ENCODE peak calls at places on chromosomes 3 and 15, in five cellular contexts. W is OCI-LY7, A is RWPE1, B is H1, U is WERI-Rb-1. F is an unnamed sample.
A peak's percentile ranks its signal among the peaks of the same experiment; 100 is the strongest.

GRCh38 chr15:57784081-57784488 is 77.6 kb downstream of the POLR2M start:
- DNase-seq in A (peak; percentile 22), U (no peak), B (no peak), W (no peak), F (no peak)

GRCh38 chr3:186427627-186428026 is 65.6 kb upstream of the DGKG start:
- DNase-seq in A (no peak), U (no peak), W (no peak), B (no peak), F (no peak)

GRCh38 chr3:74515451-74515850 is 99.0 kb downstream of the CNTN3 start:
- DNase-seq in W (no peak), B (no peak), A (no peak), U (no peak), F (no peak)

GRCh38 chr3:46939578-46940405 is 36.8 kb downstream of the CCDC12 start:
- DNase-seq in U (no peak), A (no peak), W (no peak), B (no peak), F (no peak)

GRCh38 chr3:25594007-25594502 is 70.7 kb downstream of the TOP2B start:
- DNase-seq in B (no peak), U (peak; percentile 30), W (peak; percentile 56), A (peak; percentile 5), F (no peak)

GRCh38 chr3:171480526-171480925 is 20.3 kb upstream of the TNIK start:
- DNase-seq in W (no peak), U (no peak), A (no peak), B (no peak), F (peak; percentile 56)

GRCh38 chr15:66085128-66085527 is 168.4 kb downstream of the MEGF11 start:
- DNase-seq in A (no peak), B (no peak), W (peak; percentile 48), U (peak; percentile 45), F (no peak)

GRCh38 chr3:128366652-128367051 is 100.0 kb downstream of the DNAJB8 start:
- DNase-seq in A (no peak), B (no peak), U (no peak), W (no peak), F (no peak)

GRCh38 chr3:116815831-116816588 is 106.4 kb downstream of the TUSC7 start:
- DNase-seq in A (no peak), U (peak; percentile 10), W (no peak), B (no peak), F (no peak)

GRCh38 chr15:84702961-84703482 is 12.9 kb downstream of the SEC11A start:
- DNase-seq in U (no peak), B (no peak), W (no peak), A (no peak), F (no peak)

GRCh38 chr3:74009961-74010859 is 385.5 kb upstream of the PDZRN3 start:
- DNase-seq in B (no peak), U (no peak), W (no peak), A (no peak), F (no peak)

GRCh38 chr3:78762121-78762520 is 1005.7 kb downstream of the ROBO1 start:
- DNase-seq in U (no peak), B (no peak), A (no peak), W (no peak), F (no peak)

GRCh38 chr3:52046186-52046913 is 10.0 kb downstream of the DUSP7 start:
- DNase-seq in B (no peak), W (no peak), A (peak; percentile 87), U (no peak), F (no peak)

GRCh38 chr15:28094732-28095521 is 4.2 kb downstream of the OCA2 start:
- DNase-seq in B (no peak), A (no peak), W (no peak), U (no peak), F (no peak)

GRCh38 chr15:80906159-80906775 is 83.4 kb downstream of the MESD start:
- DNase-seq in W (no peak), U (no peak), B (no peak), A (peak; percentile 62), F (no peak)

GRCh38 chr3:11998091-11998490 is 6.1 kb upstream of the SYN2 start:
- DNase-seq in A (no peak), W (no peak), U (no peak), B (no peak), F (no peak)

GRCh38 chr15:101657968-101658784 is 6.0 kb upstream of the TM2D3 start:
- DNase-seq in W (no peak), A (no peak), U (no peak), B (no peak), F (no peak)

GRCh38 chr3:61928020-61928419 is 366.6 kb downstream of the PTPRG start:
- DNase-seq in U (no peak), W (no peak), B (no peak), A (no peak), F (no peak)

GRCh38 chr3:46280105-46280797 is 38.0 kb downstream of the CCR3 start:
- DNase-seq in U (no peak), B (no peak), A (peak; percentile 52), W (no peak), F (no peak)

GRCh38 chr3:72329354-72329753 is 518.9 kb downstream of the SHQ1 start:
- DNase-seq in U (no peak), A (no peak), B (no peak), W (no peak), F (no peak)

GRCh38 chr15:84151205-84151931 is 84.2 kb upstream of the GOLGA6L4 start:
- DNase-seq in W (no peak), U (no peak), A (no peak), B (no peak), F (no peak)

GRCh38 chr3:145557405-145557804 is 603.6 kb downstream of the PLOD2 start:
- DNase-seq in W (no peak), A (no peak), U (no peak), B (peak; percentile 5), F (no peak)

GRCh38 chr15:32870240-32871033 is 152.6 kb downstream of the GREM1 start:
- DNase-seq in A (peak; percentile 59), U (no peak), W (peak; percentile 64), B (no peak), F (peak; percentile 45)

GRCh38 chr15:93067649-93068085 is 21.3 kb downstream of the RGMA start:
- DNase-seq in U (no peak), A (no peak), B (no peak), W (no peak), F (no peak)

GRCh38 chr3:46926871-46927717 is 49.5 kb downstream of the CCDC12 start:
- DNase-seq in W (peak; percentile 96), U (no peak), A (no peak), B (no peak), F (peak; percentile 87)

GRCh38 chr3:15339001-15339400 is 6.6 kb upstream of the SH3BP5 start:
- DNase-seq in B (no peak), U (no peak), W (no peak), A (no peak), F (no peak)

GRCh38 chr3:196774845-196775422 is 35.3 kb downstream of the PAK2 start:
- DNase-seq in U (no peak), W (no peak), A (peak; percentile 34), B (no peak), F (no peak)

GRCh38 chr15:74314897-74315438 is 52.5 kb downstream of the CYP11A1 start:
- DNase-seq in B (no peak), A (no peak), U (peak; percentile 16), W (no peak), F (no peak)

GRCh38 chr3:125024817-125025216 is 31.0 kb downstream of the HEG1 start:
- DNase-seq in W (no peak), U (no peak), A (no peak), B (no peak), F (no peak)

GRCh38 chr3:197002701-197003454 is 26.7 kb downstream of the MELTF start:
- DNase-seq in W (peak; percentile 86), U (peak; percentile 62), B (no peak), A (peak; percentile 95), F (peak; percentile 95)

GRCh38 chr3:107523361-107524213 is 825 bp downstream of the BBX start:
- DNase-seq in W (peak; percentile 67), B (no peak), A (peak; percentile 30), U (peak; percentile 59), F (peak; percentile 49)

GRCh38 chr15:99399612-99400011 is 148.3 kb downstream of the LRRC28 start:
- DNase-seq in B (no peak), A (no peak), U (no peak), W (no peak), F (no peak)

DNA sequence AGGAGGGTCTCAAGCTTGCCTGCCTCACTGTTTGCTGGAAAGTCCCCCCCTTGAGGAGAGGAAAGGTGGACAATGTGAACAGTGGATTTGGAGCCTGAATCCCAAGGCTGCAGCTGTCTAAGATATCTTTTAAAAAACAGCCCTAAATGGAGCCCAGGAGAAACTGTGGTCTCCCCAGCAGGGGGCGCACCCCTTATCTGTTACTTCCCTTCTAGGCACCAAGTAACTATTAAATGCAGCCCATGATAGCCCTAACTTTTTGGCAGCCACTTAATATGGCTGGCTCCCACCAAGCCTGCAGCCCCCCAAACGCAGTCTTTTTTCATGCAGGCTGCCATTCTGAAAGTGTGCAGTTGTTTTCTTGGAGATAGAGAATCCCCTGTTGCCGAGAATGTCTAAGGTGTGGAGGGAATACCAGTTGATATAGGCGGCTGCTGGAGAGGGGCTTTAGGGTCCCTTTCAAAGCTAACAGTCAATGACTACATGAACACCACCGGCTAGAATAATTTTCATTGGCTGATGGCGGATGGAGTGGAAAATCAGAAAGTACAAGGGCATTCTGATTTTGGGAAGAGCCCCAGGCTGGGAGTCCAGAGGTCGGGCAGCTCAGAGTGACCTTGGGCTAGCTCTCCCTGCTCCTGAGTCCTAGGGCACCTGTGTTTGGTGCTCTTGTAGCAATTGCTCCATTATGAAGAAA is 1.3 kb downstream of the RHCG start:
- DNase-seq in U (peak; percentile 50), B (no peak), W (peak; percentile 23), A (no peak), F (peak; percentile 66)
- TF ChIP-seq CTCF in U (peak; percentile 63), B (peak; percentile 65), W (peak; percentile 75), A (peak; percentile 44), F (peak; percentile 39)

GRCh38 chr3:184332370-184333090 is 4.9 kb upstream of the FAM131A start:
- DNase-seq in B (no peak), U (no peak), W (no peak), A (peak; percentile 85), F (no peak)
- TF ChIP-seq CTCF in B (no peak), U (no peak), W (no peak), A (no peak), F (no peak)

GRCh38 chr3:38131621-38132369 is 5.1 kb downstream of the ACAA1 start:
- DNase-seq in W (no peak), B (no peak), U (peak; percentile 75), A (no peak), F (peak; percentile 52)
- TF ChIP-seq CTCF in W (peak; percentile 71), B (peak; percentile 82), U (peak; percentile 80), A (no peak), F (peak; percentile 40)

GRCh38 chr15:31442203-31443090 is 115.8 kb downstream of the KLF13 start:
- DNase-seq in A (peak; percentile 62), B (no peak), W (peak; percentile 77), U (peak; percentile 79), F (no peak)
- TF ChIP-seq CTCF in A (peak; percentile 42), B (peak; percentile 36), W (peak; percentile 74), U (peak; percentile 54), F (no peak)

DNA sequence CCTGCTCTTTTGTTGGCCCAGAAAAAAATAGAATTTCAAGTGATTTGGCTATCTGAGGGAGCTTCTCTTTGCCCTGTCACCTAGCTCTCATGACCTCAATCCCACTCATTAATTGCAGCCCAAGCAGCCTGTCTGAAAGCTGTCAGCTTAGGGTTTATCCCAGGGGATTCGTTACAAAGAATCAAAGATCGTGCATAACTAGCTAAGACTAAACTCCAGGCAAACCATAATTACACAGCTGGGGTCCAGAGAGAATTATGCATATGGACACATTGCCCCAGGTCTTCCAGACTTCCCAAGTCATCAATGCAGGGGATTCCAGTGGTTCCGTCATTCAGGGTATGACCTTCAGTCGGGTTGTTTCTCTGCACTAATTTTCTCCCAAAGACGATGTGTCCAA is 91.6 kb upstream of the CBLB start:
- DNase-seq in A (no peak), B (no peak), W (no peak), U (peak; percentile 68), F (no peak)
- TF ChIP-seq CTCF in A (no peak), B (no peak), W (no peak), U (no peak), F (no peak)